ENCODE peak calls at places on chromosomes 4 and X, in nine cellular contexts. R is HFFc6, D is left cardiac atrium, U is AG10803, L is progenitor cell of endocrine pancreas, O is SW480, E is RWPE2, P is dermis blood vessel endothelial cell, Y is left ventricle myocardium inferior. T is an unnamed sample.

GRCh38 chr4:72390409-72390808 is 178.6 kb downstream of the ADAMTS3 start:
- DNase-seq in P (peak), U (peak), E (no peak), L (no peak), Y (no peak), D (no peak), R (no peak), O (no peak), T (no peak)

GRCh38 chr4:10582059-10582686 is 102.4 kb downstream of the CLNK start:
- DNase-seq in O (peak), L (no peak), R (peak), Y (no peak), E (no peak), P (peak), U (peak), D (no peak), T (peak)

GRCh38 chr4:1312821-1313640 is 23.3 kb downstream of the MAEA start:
- DNase-seq in L (no peak), O (no peak), U (no peak), E (no peak), R (no peak), D (peak), P (no peak), Y (no peak), T (no peak)

GRCh38 chrX:64192040-64192439 is 13.5 kb downstream of the AMER1 start:
- DNase-seq in U (no peak), R (no peak), O (no peak), L (no peak), Y (no peak), E (no peak), D (no peak), P (no peak), T (no peak)

GRCh38 chr4:167721574-167721973 is 370.8 kb upstream of the ANXA10 start:
- DNase-seq in U (no peak), E (no peak), L (no peak), P (no peak), Y (no peak), R (no peak), O (no peak), D (no peak), T (no peak)

GRCh38 chr4:142519342-142519741 is 326.8 kb downstream of the INPP4B start:
- DNase-seq in U (no peak), L (no peak), O (no peak), P (no peak), D (no peak), E (no peak), Y (no peak), R (no peak), T (no peak)

GRCh38 chr4:3473251-3473942 is 10.3 kb downstream of the DOK7 start:
- DNase-seq in U (no peak), P (no peak), R (no peak), Y (peak), D (peak), O (no peak), L (no peak), E (no peak), T (no peak)

GRCh38 chrX:72001471-72001870 is 90.8 kb downstream of the NHSL2 start:
- DNase-seq in P (no peak), Y (no peak), D (no peak), R (no peak), E (no peak), O (no peak), U (no peak), L (no peak), T (no peak)

GRCh38 chr4:186878203-186878800 is 154.6 kb upstream of the FAT1 start:
- DNase-seq in Y (no peak), P (no peak), D (no peak), U (peak), E (no peak), L (no peak), O (no peak), R (peak), T (no peak)

GRCh38 chr4:81635128-81635527 is 163.4 kb upstream of the RASGEF1B start:
- DNase-seq in U (no peak), P (no peak), D (no peak), L (no peak), O (no peak), Y (no peak), E (no peak), R (no peak), T (no peak)

GRCh38 chr4:154406022-154406835 is 85.4 kb downstream of the DCHS2 start:
- DNase-seq in U (no peak), E (no peak), R (no peak), P (no peak), O (no peak), D (no peak), Y (no peak), L (no peak), T (no peak)

GRCh38 chrX:22481436-22481835 is 208.7 kb downstream of the CBLL2 start:
- DNase-seq in R (peak), Y (no peak), O (no peak), L (no peak), U (peak), E (no peak), P (no peak), D (no peak), T (no peak)

GRCh38 chrX:54479471-54480122 is 16.4 kb downstream of the FGD1 start:
- DNase-seq in R (no peak), D (no peak), E (no peak), Y (no peak), O (no peak), P (no peak), L (no peak), U (no peak), T (no peak)

GRCh38 chr4:146548443-146548842 is 26.7 kb upstream of the SLC10A7 start:
- DNase-seq in Y (no peak), U (no peak), D (no peak), R (no peak), O (no peak), L (no peak), P (no peak), E (no peak), T (no peak)

GRCh38 chr4:6463311-6464289 is 8.8 kb downstream of the PPP2R2C start:
- DNase-seq in U (no peak), O (no peak), P (no peak), E (peak), Y (no peak), D (no peak), R (no peak), L (peak), T (no peak)

GRCh38 chr4:120291541-120291940 is 224.9 kb upstream of the MAD2L1 start:
- DNase-seq in U (no peak), Y (no peak), O (no peak), L (no peak), P (no peak), E (no peak), R (no peak), D (no peak), T (no peak)

GRCh38 chrX:12138366-12139313 is at the start of gene FRMPD4:
- DNase-seq in O (no peak), L (peak), U (peak), Y (no peak), R (no peak), D (no peak), P (peak), E (no peak), T (no peak)

GRCh38 chrX:110795645-110796510 is at the start of gene CHRDL1:
- DNase-seq in P (no peak), R (no peak), L (peak), E (no peak), O (peak), D (peak), U (no peak), Y (peak), T (peak)

GRCh38 chr4:26522478-26522877 is 32.2 kb upstream of the CCKAR start:
- DNase-seq in U (peak), L (no peak), D (no peak), R (peak), P (no peak), O (no peak), E (no peak), Y (no peak), T (no peak)

GRCh38 chrX:20248592-20249192 is 18.0 kb downstream of the RPS6KA3 start:
- DNase-seq in D (no peak), L (no peak), Y (no peak), E (no peak), U (no peak), P (no peak), O (no peak), R (no peak), T (no peak)

GRCh38 chr4:122705035-122705434 is 27.5 kb upstream of the BBS12 start:
- DNase-seq in O (no peak), R (no peak), Y (no peak), P (no peak), L (no peak), D (no peak), E (no peak), U (no peak), T (no peak)

GRCh38 chrX:9327747-9328145 is 137.1 kb upstream of the TBL1X start:
- DNase-seq in O (peak), L (no peak), D (no peak), Y (no peak), E (no peak), U (peak), R (peak), P (no peak), T (no peak)

GRCh38 chr4:105060628-105061027 is 86.0 kb upstream of the TET2 start:
- DNase-seq in E (no peak), U (no peak), L (no peak), D (no peak), O (peak), R (no peak), Y (no peak), P (no peak), T (no peak)

T was measured in Calu3.